ENCODE peak calls at places on chromosomes 13 and 19, in six cellular contexts. One of them, this sample, is unnamed.

GRCh38 chr19:40726279-40726678 is 9.4 kb downstream of the ITPKC start:
- DNase-seq in fibroblast of the conjunctiva: no peak
- DNase-seq in NCI-H1092 treated with DMSO at 0.1 percent for 48 hours: no peak
- DNase-seq in cardiac fibroblast: no peak
- DNase-seq in activated CD8-positive, alpha-beta T cell treated with anti-CD3 and anti-CD28 coated beads, Interleukin-2, amount 10 ng/mL, durations not matched to agents 7 days and 5 days: no peak
- DNase-seq in activated B cell treated with CpG ODN at 0.5 μM for 24 hours: no peak
- DNase-seq in this sample: no peak

GRCh38 chr19:30314056-30314804 is 58.0 kb upstream of the ZNF536 start:
- DNase-seq in fibroblast of the conjunctiva: no peak
- DNase-seq in NCI-H1092 treated with DMSO at 0.1 percent for 48 hours: no peak
- DNase-seq in cardiac fibroblast: no peak
- DNase-seq in activated CD8-positive, alpha-beta T cell treated with anti-CD3 and anti-CD28 coated beads, Interleukin-2, amount 10 ng/mL, durations not matched to agents 7 days and 5 days: no peak
- DNase-seq in activated B cell treated with CpG ODN at 0.5 μM for 24 hours: no peak
- DNase-seq in this sample: no peak

GRCh38 chr13:20360041-20360491 is 127.9 kb upstream of the GJB6 start:
- DNase-seq in fibroblast of the conjunctiva: peak
- DNase-seq in NCI-H1092 treated with DMSO at 0.1 percent for 48 hours: no peak
- DNase-seq in cardiac fibroblast: peak
- DNase-seq in activated CD8-positive, alpha-beta T cell treated with anti-CD3 and anti-CD28 coated beads, Interleukin-2, amount 10 ng/mL, durations not matched to agents 7 days and 5 days: no peak
- DNase-seq in activated B cell treated with CpG ODN at 0.5 μM for 24 hours: no peak
- DNase-seq in this sample: no peak

GRCh38 chr19:17159466-17160393 is 55.4 kb upstream of the USE1 start:
- DNase-seq in fibroblast of the conjunctiva: no peak
- DNase-seq in NCI-H1092 treated with DMSO at 0.1 percent for 48 hours: no peak
- DNase-seq in cardiac fibroblast: no peak
- DNase-seq in activated CD8-positive, alpha-beta T cell treated with anti-CD3 and anti-CD28 coated beads, Interleukin-2, amount 10 ng/mL, durations not matched to agents 7 days and 5 days: no peak
- DNase-seq in activated B cell treated with CpG ODN at 0.5 μM for 24 hours: no peak
- DNase-seq in this sample: no peak

GRCh38 chr19:17402982-17403855 is 2.2 kb downstream of the BST2 start:
- DNase-seq in fibroblast of the conjunctiva: no peak
- DNase-seq in NCI-H1092 treated with DMSO at 0.1 percent for 48 hours: no peak
- DNase-seq in cardiac fibroblast: no peak
- DNase-seq in activated CD8-positive, alpha-beta T cell treated with anti-CD3 and anti-CD28 coated beads, Interleukin-2, amount 10 ng/mL, durations not matched to agents 7 days and 5 days: peak
- DNase-seq in activated B cell treated with CpG ODN at 0.5 μM for 24 hours: no peak
- DNase-seq in this sample: no peak

GRCh38 chr19:48812094-48812929 is 1.5 kb upstream of the BCAT2 start:
- DNase-seq in fibroblast of the conjunctiva: peak
- DNase-seq in NCI-H1092 treated with DMSO at 0.1 percent for 48 hours: peak
- DNase-seq in cardiac fibroblast: peak
- DNase-seq in activated CD8-positive, alpha-beta T cell treated with anti-CD3 and anti-CD28 coated beads, Interleukin-2, amount 10 ng/mL, durations not matched to agents 7 days and 5 days: peak
- DNase-seq in activated B cell treated with CpG ODN at 0.5 μM for 24 hours: peak
- DNase-seq in this sample: peak

GRCh38 chr13:71712988-71713653 is 153.9 kb downstream of the DACH1 start:
- DNase-seq in fibroblast of the conjunctiva: no peak
- DNase-seq in NCI-H1092 treated with DMSO at 0.1 percent for 48 hours: peak
- DNase-seq in cardiac fibroblast: peak
- DNase-seq in activated CD8-positive, alpha-beta T cell treated with anti-CD3 and anti-CD28 coated beads, Interleukin-2, amount 10 ng/mL, durations not matched to agents 7 days and 5 days: no peak
- DNase-seq in activated B cell treated with CpG ODN at 0.5 μM for 24 hours: no peak
- DNase-seq in this sample: no peak

GRCh38 chr13:45879666-45880065 is 28.1 kb upstream of the SIAH3 start:
- DNase-seq in fibroblast of the conjunctiva: no peak
- DNase-seq in NCI-H1092 treated with DMSO at 0.1 percent for 48 hours: peak
- DNase-seq in cardiac fibroblast: no peak
- DNase-seq in activated CD8-positive, alpha-beta T cell treated with anti-CD3 and anti-CD28 coated beads, Interleukin-2, amount 10 ng/mL, durations not matched to agents 7 days and 5 days: no peak
- DNase-seq in activated B cell treated with CpG ODN at 0.5 μM for 24 hours: no peak
- DNase-seq in this sample: no peak

GRCh38 chr13:39527961-39528720 is 74.9 kb downstream of the LHFPL6 start:
- DNase-seq in fibroblast of the conjunctiva: peak
- DNase-seq in NCI-H1092 treated with DMSO at 0.1 percent for 48 hours: no peak
- DNase-seq in cardiac fibroblast: peak
- DNase-seq in activated CD8-positive, alpha-beta T cell treated with anti-CD3 and anti-CD28 coated beads, Interleukin-2, amount 10 ng/mL, durations not matched to agents 7 days and 5 days: no peak
- DNase-seq in activated B cell treated with CpG ODN at 0.5 μM for 24 hours: no peak
- DNase-seq in this sample: no peak

GRCh38 chr13:50650936-50651638 is 192.4 kb downstream of the DLEU7 start:
- DNase-seq in fibroblast of the conjunctiva: no peak
- DNase-seq in NCI-H1092 treated with DMSO at 0.1 percent for 48 hours: peak
- DNase-seq in cardiac fibroblast: no peak
- DNase-seq in activated CD8-positive, alpha-beta T cell treated with anti-CD3 and anti-CD28 coated beads, Interleukin-2, amount 10 ng/mL, durations not matched to agents 7 days and 5 days: no peak
- DNase-seq in activated B cell treated with CpG ODN at 0.5 μM for 24 hours: no peak
- DNase-seq in this sample: no peak

GRCh38 chr13:76991432-76991795 is 467 bp upstream of the CLN5 start:
- DNase-seq in fibroblast of the conjunctiva: no peak
- DNase-seq in NCI-H1092 treated with DMSO at 0.1 percent for 48 hours: no peak
- DNase-seq in cardiac fibroblast: no peak
- DNase-seq in activated CD8-positive, alpha-beta T cell treated with anti-CD3 and anti-CD28 coated beads, Interleukin-2, amount 10 ng/mL, durations not matched to agents 7 days and 5 days: peak
- DNase-seq in activated B cell treated with CpG ODN at 0.5 μM for 24 hours: no peak
- DNase-seq in this sample: no peak

GRCh38 chr19:13149628-13150186 is 468 bp downstream of the STX10 start:
- DNase-seq in fibroblast of the conjunctiva: no peak
- DNase-seq in NCI-H1092 treated with DMSO at 0.1 percent for 48 hours: peak
- DNase-seq in cardiac fibroblast: peak
- DNase-seq in activated CD8-positive, alpha-beta T cell treated with anti-CD3 and anti-CD28 coated beads, Interleukin-2, amount 10 ng/mL, durations not matched to agents 7 days and 5 days: peak
- DNase-seq in activated B cell treated with CpG ODN at 0.5 μM for 24 hours: no peak
- DNase-seq in this sample: no peak

GRCh38 chr13:90568165-90568564 is 779.3 kb upstream of the MIR17HG start:
- DNase-seq in fibroblast of the conjunctiva: no peak
- DNase-seq in NCI-H1092 treated with DMSO at 0.1 percent for 48 hours: no peak
- DNase-seq in cardiac fibroblast: no peak
- DNase-seq in activated CD8-positive, alpha-beta T cell treated with anti-CD3 and anti-CD28 coated beads, Interleukin-2, amount 10 ng/mL, durations not matched to agents 7 days and 5 days: no peak
- DNase-seq in activated B cell treated with CpG ODN at 0.5 μM for 24 hours: no peak
- DNase-seq in this sample: no peak

GRCh38 chr13:57739791-57740190 is 108.2 kb downstream of the PCDH17 start:
- DNase-seq in fibroblast of the conjunctiva: no peak
- DNase-seq in NCI-H1092 treated with DMSO at 0.1 percent for 48 hours: no peak
- DNase-seq in cardiac fibroblast: no peak
- DNase-seq in activated CD8-positive, alpha-beta T cell treated with anti-CD3 and anti-CD28 coated beads, Interleukin-2, amount 10 ng/mL, durations not matched to agents 7 days and 5 days: no peak
- DNase-seq in activated B cell treated with CpG ODN at 0.5 μM for 24 hours: no peak
- DNase-seq in this sample: no peak

GRCh38 chr13:48505597-48506091 is 27.2 kb downstream of the RCBTB2 start:
- DNase-seq in fibroblast of the conjunctiva: no peak
- DNase-seq in NCI-H1092 treated with DMSO at 0.1 percent for 48 hours: peak
- DNase-seq in cardiac fibroblast: no peak
- DNase-seq in activated CD8-positive, alpha-beta T cell treated with anti-CD3 and anti-CD28 coated beads, Interleukin-2, amount 10 ng/mL, durations not matched to agents 7 days and 5 days: peak
- DNase-seq in activated B cell treated with CpG ODN at 0.5 μM for 24 hours: no peak
- DNase-seq in this sample: peak

GRCh38 chr19:1220452-1221037 is 15.0 kb downstream of the STK11 start:
- DNase-seq in fibroblast of the conjunctiva: no peak
- DNase-seq in NCI-H1092 treated with DMSO at 0.1 percent for 48 hours: no peak
- DNase-seq in cardiac fibroblast: no peak
- DNase-seq in activated CD8-positive, alpha-beta T cell treated with anti-CD3 and anti-CD28 coated beads, Interleukin-2, amount 10 ng/mL, durations not matched to agents 7 days and 5 days: no peak
- DNase-seq in activated B cell treated with CpG ODN at 0.5 μM for 24 hours: no peak
- DNase-seq in this sample: no peak

GRCh38 chr13:49443327-49443688 is 556 bp downstream of the CAB39L start:
- DNase-seq in fibroblast of the conjunctiva: no peak
- DNase-seq in NCI-H1092 treated with DMSO at 0.1 percent for 48 hours: peak
- DNase-seq in cardiac fibroblast: peak
- DNase-seq in activated CD8-positive, alpha-beta T cell treated with anti-CD3 and anti-CD28 coated beads, Interleukin-2, amount 10 ng/mL, durations not matched to agents 7 days and 5 days: no peak
- DNase-seq in activated B cell treated with CpG ODN at 0.5 μM for 24 hours: peak
- DNase-seq in this sample: no peak

GRCh38 chr13:37306778-37307544 is 201.5 kb upstream of the CSNK1A1L start:
- DNase-seq in fibroblast of the conjunctiva: peak
- DNase-seq in NCI-H1092 treated with DMSO at 0.1 percent for 48 hours: no peak
- DNase-seq in cardiac fibroblast: peak
- DNase-seq in activated CD8-positive, alpha-beta T cell treated with anti-CD3 and anti-CD28 coated beads, Interleukin-2, amount 10 ng/mL, durations not matched to agents 7 days and 5 days: no peak
- DNase-seq in activated B cell treated with CpG ODN at 0.5 μM for 24 hours: no peak
- DNase-seq in this sample: no peak

GRCh38 chr19:1130801-1131717 is 27.3 kb downstream of the GPX4 start:
- DNase-seq in fibroblast of the conjunctiva: no peak
- DNase-seq in NCI-H1092 treated with DMSO at 0.1 percent for 48 hours: no peak
- DNase-seq in cardiac fibroblast: no peak
- DNase-seq in activated CD8-positive, alpha-beta T cell treated with anti-CD3 and anti-CD28 coated beads, Interleukin-2, amount 10 ng/mL, durations not matched to agents 7 days and 5 days: peak
- DNase-seq in activated B cell treated with CpG ODN at 0.5 μM for 24 hours: peak
- DNase-seq in this sample: peak

GRCh38 chr13:28584873-28585317 is 74.0 kb upstream of the POMP start:
- DNase-seq in fibroblast of the conjunctiva: no peak
- DNase-seq in NCI-H1092 treated with DMSO at 0.1 percent for 48 hours: no peak
- DNase-seq in cardiac fibroblast: peak
- DNase-seq in activated CD8-positive, alpha-beta T cell treated with anti-CD3 and anti-CD28 coated beads, Interleukin-2, amount 10 ng/mL, durations not matched to agents 7 days and 5 days: no peak
- DNase-seq in activated B cell treated with CpG ODN at 0.5 μM for 24 hours: no peak
- DNase-seq in this sample: no peak

GRCh38 chr13:111325941-111326620 is 5.6 kb downstream of the TEX29 start:
- DNase-seq in fibroblast of the conjunctiva: no peak
- DNase-seq in NCI-H1092 treated with DMSO at 0.1 percent for 48 hours: no peak
- DNase-seq in cardiac fibroblast: no peak
- DNase-seq in activated CD8-positive, alpha-beta T cell treated with anti-CD3 and anti-CD28 coated beads, Interleukin-2, amount 10 ng/mL, durations not matched to agents 7 days and 5 days: no peak
- DNase-seq in activated B cell treated with CpG ODN at 0.5 μM for 24 hours: no peak
- DNase-seq in this sample: no peak

GRCh38 chr19:17719730-17720486 is 628 bp downstream of the MAP1S start:
- DNase-seq in fibroblast of the conjunctiva: no peak
- DNase-seq in NCI-H1092 treated with DMSO at 0.1 percent for 48 hours: no peak
- DNase-seq in cardiac fibroblast: no peak
- DNase-seq in activated CD8-positive, alpha-beta T cell treated with anti-CD3 and anti-CD28 coated beads, Interleukin-2, amount 10 ng/mL, durations not matched to agents 7 days and 5 days: peak
- DNase-seq in activated B cell treated with CpG ODN at 0.5 μM for 24 hours: no peak
- DNase-seq in this sample: no peak

GRCh38 chr19:16087940-16088339 is 11.6 kb downstream of the TPM4 start:
- DNase-seq in fibroblast of the conjunctiva: no peak
- DNase-seq in NCI-H1092 treated with DMSO at 0.1 percent for 48 hours: no peak
- DNase-seq in cardiac fibroblast: no peak
- DNase-seq in activated CD8-positive, alpha-beta T cell treated with anti-CD3 and anti-CD28 coated beads, Interleukin-2, amount 10 ng/mL, durations not matched to agents 7 days and 5 days: no peak
- DNase-seq in activated B cell treated with CpG ODN at 0.5 μM for 24 hours: no peak
- DNase-seq in this sample: no peak

GRCh38 chr13:83634601-83635000 is 247.7 kb downstream of the SLITRK1 start:
- DNase-seq in fibroblast of the conjunctiva: no peak
- DNase-seq in NCI-H1092 treated with DMSO at 0.1 percent for 48 hours: no peak
- DNase-seq in cardiac fibroblast: no peak
- DNase-seq in activated CD8-positive, alpha-beta T cell treated with anti-CD3 and anti-CD28 coated beads, Interleukin-2, amount 10 ng/mL, durations not matched to agents 7 days and 5 days: no peak
- DNase-seq in activated B cell treated with CpG ODN at 0.5 μM for 24 hours: no peak
- DNase-seq in this sample: no peak

GRCh38 chr19:18519962-18520847 is 1.7 kb downstream of the ELL start:
- DNase-seq in fibroblast of the conjunctiva: peak
- DNase-seq in NCI-H1092 treated with DMSO at 0.1 percent for 48 hours: peak
- DNase-seq in cardiac fibroblast: peak
- DNase-seq in activated CD8-positive, alpha-beta T cell treated with anti-CD3 and anti-CD28 coated beads, Interleukin-2, amount 10 ng/mL, durations not matched to agents 7 days and 5 days: peak
- DNase-seq in activated B cell treated with CpG ODN at 0.5 μM for 24 hours: peak
- DNase-seq in this sample: peak

GRCh38 chr19:34171539-34171876 is 796 bp upstream of the LSM14A start:
- DNase-seq in fibroblast of the conjunctiva: peak
- DNase-seq in NCI-H1092 treated with DMSO at 0.1 percent for 48 hours: no peak
- DNase-seq in cardiac fibroblast: no peak
- DNase-seq in activated CD8-positive, alpha-beta T cell treated with anti-CD3 and anti-CD28 coated beads, Interleukin-2, amount 10 ng/mL, durations not matched to agents 7 days and 5 days: no peak
- DNase-seq in activated B cell treated with CpG ODN at 0.5 μM for 24 hours: no peak
- DNase-seq in this sample: no peak

GRCh38 chr13:97243915-97244820 is 22.0 kb downstream of the MBNL2 start:
- DNase-seq in fibroblast of the conjunctiva: no peak
- DNase-seq in NCI-H1092 treated with DMSO at 0.1 percent for 48 hours: no peak
- DNase-seq in cardiac fibroblast: no peak
- DNase-seq in activated CD8-positive, alpha-beta T cell treated with anti-CD3 and anti-CD28 coated beads, Interleukin-2, amount 10 ng/mL, durations not matched to agents 7 days and 5 days: no peak
- DNase-seq in activated B cell treated with CpG ODN at 0.5 μM for 24 hours: no peak
- DNase-seq in this sample: no peak

GRCh38 chr19:16714702-16715294 is 4.8 kb upstream of the NWD1 start:
- DNase-seq in fibroblast of the conjunctiva: peak
- DNase-seq in NCI-H1092 treated with DMSO at 0.1 percent for 48 hours: peak
- DNase-seq in cardiac fibroblast: peak
- DNase-seq in activated CD8-positive, alpha-beta T cell treated with anti-CD3 and anti-CD28 coated beads, Interleukin-2, amount 10 ng/mL, durations not matched to agents 7 days and 5 days: peak
- DNase-seq in activated B cell treated with CpG ODN at 0.5 μM for 24 hours: peak
- DNase-seq in this sample: peak

GRCh38 chr13:20526664-20527063 is 1.0 kb upstream of the CRYL1 start:
- DNase-seq in fibroblast of the conjunctiva: no peak
- DNase-seq in NCI-H1092 treated with DMSO at 0.1 percent for 48 hours: peak
- DNase-seq in cardiac fibroblast: peak
- DNase-seq in activated CD8-positive, alpha-beta T cell treated with anti-CD3 and anti-CD28 coated beads, Interleukin-2, amount 10 ng/mL, durations not matched to agents 7 days and 5 days: no peak
- DNase-seq in activated B cell treated with CpG ODN at 0.5 μM for 24 hours: no peak
- DNase-seq in this sample: no peak

GRCh38 chr19:38417544-38418506 is 8.2 kb downstream of the RASGRP4 start:
- DNase-seq in fibroblast of the conjunctiva: no peak
- DNase-seq in NCI-H1092 treated with DMSO at 0.1 percent for 48 hours: no peak
- DNase-seq in cardiac fibroblast: peak
- DNase-seq in activated CD8-positive, alpha-beta T cell treated with anti-CD3 and anti-CD28 coated beads, Interleukin-2, amount 10 ng/mL, durations not matched to agents 7 days and 5 days: peak
- DNase-seq in activated B cell treated with CpG ODN at 0.5 μM for 24 hours: peak
- DNase-seq in this sample: peak

GRCh38 chr19:39824143-39825092 is 9.5 kb downstream of the DYRK1B start:
- DNase-seq in fibroblast of the conjunctiva: peak
- DNase-seq in NCI-H1092 treated with DMSO at 0.1 percent for 48 hours: peak
- DNase-seq in cardiac fibroblast: peak
- DNase-seq in activated CD8-positive, alpha-beta T cell treated with anti-CD3 and anti-CD28 coated beads, Interleukin-2, amount 10 ng/mL, durations not matched to agents 7 days and 5 days: peak
- DNase-seq in activated B cell treated with CpG ODN at 0.5 μM for 24 hours: peak
- DNase-seq in this sample: peak

GRCh38 chr13:84455143-84455905 is 573.0 kb upstream of the SLITRK1 start:
- DNase-seq in fibroblast of the conjunctiva: no peak
- DNase-seq in NCI-H1092 treated with DMSO at 0.1 percent for 48 hours: no peak
- DNase-seq in cardiac fibroblast: no peak
- DNase-seq in activated CD8-positive, alpha-beta T cell treated with anti-CD3 and anti-CD28 coated beads, Interleukin-2, amount 10 ng/mL, durations not matched to agents 7 days and 5 days: no peak
- DNase-seq in activated B cell treated with CpG ODN at 0.5 μM for 24 hours: no peak
- DNase-seq in this sample: no peak

GRCh38 chr13:99327761-99328160 is 20.6 kb upstream of the GPR183 start:
- DNase-seq in fibroblast of the conjunctiva: no peak
- DNase-seq in NCI-H1092 treated with DMSO at 0.1 percent for 48 hours: no peak
- DNase-seq in cardiac fibroblast: no peak
- DNase-seq in activated CD8-positive, alpha-beta T cell treated with anti-CD3 and anti-CD28 coated beads, Interleukin-2, amount 10 ng/mL, durations not matched to agents 7 days and 5 days: no peak
- DNase-seq in activated B cell treated with CpG ODN at 0.5 μM for 24 hours: no peak
- DNase-seq in this sample: no peak

GRCh38 chr19:50361290-50362029 is 4.0 kb downstream of the NAPSA start:
- DNase-seq in fibroblast of the conjunctiva: no peak
- DNase-seq in NCI-H1092 treated with DMSO at 0.1 percent for 48 hours: no peak
- DNase-seq in cardiac fibroblast: no peak
- DNase-seq in activated CD8-positive, alpha-beta T cell treated with anti-CD3 and anti-CD28 coated beads, Interleukin-2, amount 10 ng/mL, durations not matched to agents 7 days and 5 days: no peak
- DNase-seq in activated B cell treated with CpG ODN at 0.5 μM for 24 hours: no peak
- DNase-seq in this sample: no peak

GRCh38 chr19:56566904-56567273 is 379 bp upstream of the ZNF470 start:
- DNase-seq in fibroblast of the conjunctiva: no peak
- DNase-seq in NCI-H1092 treated with DMSO at 0.1 percent for 48 hours: no peak
- DNase-seq in cardiac fibroblast: peak
- DNase-seq in activated CD8-positive, alpha-beta T cell treated with anti-CD3 and anti-CD28 coated beads, Interleukin-2, amount 10 ng/mL, durations not matched to agents 7 days and 5 days: peak
- DNase-seq in activated B cell treated with CpG ODN at 0.5 μM for 24 hours: no peak
- DNase-seq in this sample: no peak

GRCh38 chr13:76886292-76887061 is at the start of gene KCTD12:
- DNase-seq in fibroblast of the conjunctiva: peak
- DNase-seq in NCI-H1092 treated with DMSO at 0.1 percent for 48 hours: peak
- DNase-seq in cardiac fibroblast: peak
- DNase-seq in activated CD8-positive, alpha-beta T cell treated with anti-CD3 and anti-CD28 coated beads, Interleukin-2, amount 10 ng/mL, durations not matched to agents 7 days and 5 days: peak
- DNase-seq in activated B cell treated with CpG ODN at 0.5 μM for 24 hours: peak
- DNase-seq in this sample: peak

GRCh38 chr19:11265177-11265784 is 3.0 kb upstream of the DOCK6 start:
- DNase-seq in fibroblast of the conjunctiva: no peak
- DNase-seq in NCI-H1092 treated with DMSO at 0.1 percent for 48 hours: no peak
- DNase-seq in cardiac fibroblast: no peak
- DNase-seq in activated CD8-positive, alpha-beta T cell treated with anti-CD3 and anti-CD28 coated beads, Interleukin-2, amount 10 ng/mL, durations not matched to agents 7 days and 5 days: no peak
- DNase-seq in activated B cell treated with CpG ODN at 0.5 μM for 24 hours: no peak
- DNase-seq in this sample: no peak

This sample was measured in GM06990.